ENCODE peak calls at places on chromosomes 2 and 18, in six cellular contexts. W is A673, Q is fibroblast of lung, V is lower lobe of right lung, B is IMR-90, U is astrocyte. R is an unnamed sample. For H3K36me3, the result is how much of the 10 kb centered on the place peaks cover.

GRCh38 chr2:17959833-17960232 is 81.4 kb downstream of the KCNS3 start:
- DNase-seq in W (no peak), Q (no peak), V (no peak), B (no peak), U (no peak), R (no peak)

GRCh38 chr2:218327451-218327850 is 29.2 kb upstream of the CATIP start:
- DNase-seq in W (no peak), Q (no peak), V (no peak), B (no peak), U (no peak), R (no peak)

GRCh38 chr18:7618821-7619410 is 51.8 kb downstream of the PTPRM start:
- DNase-seq in W (no peak), Q (peak), V (no peak), B (no peak), U (peak), R (no peak)

GRCh38 chr18:50405582-50406271 is 30.9 kb downstream of the SKA1 start:
- DNase-seq in W (no peak), Q (no peak), V (no peak), B (no peak), U (no peak), R (no peak)

GRCh38 chr18:55252946-55253345 is 293.7 kb upstream of the CCDC68 start:
- DNase-seq in W (no peak), Q (no peak), V (no peak), B (no peak), U (no peak), R (no peak)

GRCh38 chr2:200380833-200381542 is 74.5 kb downstream of the SPATS2L start:
- DNase-seq in W (no peak), Q (peak), V (no peak), B (peak), U (peak), R (peak)

GRCh38 chr2:1742680-1743395 is 1.5 kb downstream of the PXDN start:
- DNase-seq in W (peak), Q (peak), V (peak), B (peak), U (peak), R (peak)

GRCh38 chr2:191167766-191168165 is 17.0 kb upstream of the STAT4 start:
- DNase-seq in W (peak), Q (peak), V (no peak), B (peak), U (peak), R (peak)

GRCh38 chr2:239814917-239815637 is 210.1 kb downstream of the NDUFA10 start:
- DNase-seq in W (no peak), Q (no peak), V (no peak), B (no peak), U (no peak), R (no peak)

GRCh38 chr2:155980941-155981561 is 351.5 kb downstream of the NR4A2 start:
- DNase-seq in W (no peak), Q (no peak), V (no peak), B (no peak), U (no peak), R (no peak)

GRCh38 chr2:120109186-120110061 is 96.5 kb downstream of the EPB41L5 start:
- DNase-seq in W (peak), Q (peak), V (no peak), B (peak), U (peak), R (peak)
- TF ChIP-seq CTCF in W (peak), Q (no peak), V (peak), B (peak), U (peak), R (peak)

GRCh38 chr2:127407661-127408003 is 10.6 kb upstream of the PROC start:
- DNase-seq in W (no peak), Q (no peak), V (no peak), B (no peak), U (no peak), R (peak)
- H3K4me3 ChIP-seq in W (peak), Q (no peak), V (peak), B (no peak), U (no peak), R (no peak)

GRCh38 chr2:85394976-85395375 is 15.2 kb downstream of the CAPG start:
- DNase-seq in W (no peak), Q (no peak), V (no peak), B (no peak), U (no peak), R (no peak)
- H3K36me3 ChIP-seq in W (under half), Q (under half), V (half or more), B (under half), U (under half), R (under half)

GRCh38 chr2:206520450-206520849 is 77.1 kb downstream of the ADAM23 start:
- DNase-seq in W (no peak), Q (no peak), V (no peak), B (no peak), U (no peak), R (no peak)
- TF ChIP-seq CTCF in W (no peak), Q (no peak), V (no peak), B (no peak), U (no peak), R (no peak)

GRCh38 chr18:24985616-24986015 is 366.4 kb downstream of the ZNF521 start:
- DNase-seq in W (no peak), Q (peak), V (no peak), B (peak), U (no peak), R (no peak)

GRCh38 chr18:24989760-24990547 is 362.0 kb downstream of the ZNF521 start:
- DNase-seq in W (no peak), Q (no peak), V (no peak), B (no peak), U (no peak), R (no peak)

GRCh38 chr18:24986611-24987270 is 365.2 kb downstream of the ZNF521 start:
- DNase-seq in W (no peak), Q (peak), V (no peak), B (peak), U (no peak), R (peak)

GRCh38 chr18:24987933-24988840 is 363.8 kb downstream of the ZNF521 start:
- DNase-seq in W (no peak), Q (no peak), V (no peak), B (no peak), U (no peak), R (no peak)

DNA sequence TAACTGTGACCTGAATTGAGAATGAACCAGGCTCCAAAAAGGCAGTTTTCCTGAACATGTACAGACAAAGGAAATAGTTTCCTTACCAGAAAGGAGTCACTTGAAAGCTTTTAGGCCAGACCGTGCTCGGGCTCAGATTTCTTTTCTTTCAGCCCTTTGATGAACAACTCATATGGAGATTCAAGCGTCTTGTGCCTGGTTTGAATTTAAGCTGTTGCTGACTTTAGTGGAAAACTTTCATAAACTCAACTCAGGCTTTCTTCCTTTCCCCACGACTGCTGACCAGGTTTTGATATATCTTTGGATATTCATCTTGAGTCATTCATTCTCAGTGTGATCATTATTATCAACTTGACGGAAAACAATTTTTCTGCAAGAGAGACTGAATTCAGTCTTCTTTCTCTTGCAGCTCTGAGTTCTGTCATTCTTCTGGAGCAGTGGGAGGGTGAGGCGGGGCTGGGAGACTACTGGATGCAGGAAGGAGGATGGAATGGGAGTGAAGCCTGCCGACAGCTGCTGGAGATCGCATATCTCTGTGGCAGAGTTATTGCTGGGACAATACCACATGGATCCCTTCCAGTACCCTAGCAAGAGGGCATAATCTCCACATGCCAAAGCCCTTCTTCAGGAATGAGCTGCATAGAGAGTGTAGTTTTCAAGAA is 364.6 kb downstream of the ZNF521 start:
- DNase-seq in W (no peak), Q (peak), V (no peak), B (peak), U (peak), R (peak)
- H3K4me3 ChIP-seq in W (no peak), Q (no peak), V (no peak), B (no peak), U (no peak), R (no peak)

DNA sequence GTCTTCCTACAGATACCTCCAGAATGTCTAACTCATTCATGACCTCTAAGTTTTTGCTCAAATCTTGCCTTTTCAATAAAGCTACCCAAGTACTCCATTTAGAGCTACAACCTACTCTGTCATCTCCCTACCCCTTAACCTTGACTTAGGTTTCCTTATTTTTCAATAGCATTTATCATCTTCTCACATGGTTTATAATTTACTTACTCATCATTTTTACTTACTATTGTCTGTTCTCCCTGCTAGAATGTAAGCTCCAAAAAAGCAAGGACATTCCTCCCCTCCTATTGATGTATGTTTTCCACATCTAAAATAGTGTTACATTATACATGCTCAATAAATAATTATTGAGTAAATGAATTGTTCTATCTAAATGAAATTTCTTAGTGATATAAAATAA is 3.1 kb upstream of the GCA start:
- DNase-seq in W (no peak), Q (no peak), V (no peak), B (no peak), U (no peak), R (no peak)
- H3K36me3 ChIP-seq in W (under half), Q (under half), V (under half), B (under half), U (under half), R (under half)

GRCh38 chr2:56676966-56677365 is 493.2 kb downstream of the CCDC85A start:
- DNase-seq in W (no peak), Q (no peak), V (no peak), B (no peak), U (no peak), R (no peak)

GRCh38 chr2:56666758-56667157 is 483.0 kb downstream of the CCDC85A start:
- DNase-seq in W (peak), Q (no peak), V (no peak), B (no peak), U (no peak), R (no peak)

GRCh38 chr2:56671973-56672569 is 488.3 kb downstream of the CCDC85A start:
- DNase-seq in W (peak), Q (no peak), V (no peak), B (no peak), U (no peak), R (no peak)
- TF ChIP-seq CTCF in W (peak), Q (no peak), V (no peak), B (no peak), U (no peak), R (no peak)

GRCh38 chr2:150400849-150401248 is 86.6 kb downstream of the RND3 start:
- DNase-seq in W (no peak), Q (no peak), V (no peak), B (no peak), U (no peak), R (no peak)
- H3K4me3 ChIP-seq in W (no peak), Q (no peak), V (no peak), B (no peak), U (no peak), R (no peak)